ENCODE peak calls at places on chromosomes 11 and 22, in eight cellular contexts. One of them, this sample, is unnamed.

GRCh38 chr22:26766510-26767350 is 109.3 kb downstream of the MIAT start:
- DNase-seq in cardiac muscle cell: no peak
- DNase-seq in right lobe of liver: no peak
- DNase-seq in epithelial cell of esophagus: no peak
- DNase-seq in AG09309: no peak
- DNase-seq in progenitor cell of endocrine pancreas: no peak
- DNase-seq in WTC11: no peak
- DNase-seq in coronary artery: no peak
- DNase-seq in this sample: no peak

GRCh38 chr11:132220464-132220863 is 850.0 kb downstream of the NTM start:
- DNase-seq in WTC11: no peak
- DNase-seq in progenitor cell of endocrine pancreas: no peak
- DNase-seq in cardiac muscle cell: peak; percentile 35
- DNase-seq in AG09309: peak; percentile 89
- DNase-seq in coronary artery: no peak
- DNase-seq in epithelial cell of esophagus: no peak
- DNase-seq in right lobe of liver: no peak
- DNase-seq in this sample: no peak

GRCh38 chr11:104946907-104947306 is 21.5 kb downstream of the CASP4 start:
- DNase-seq in right lobe of liver: no peak
- DNase-seq in coronary artery: no peak
- DNase-seq in cardiac muscle cell: peak; percentile 64
- DNase-seq in progenitor cell of endocrine pancreas: no peak
- DNase-seq in epithelial cell of esophagus: peak; percentile 80
- DNase-seq in AG09309: no peak
- DNase-seq in WTC11: no peak
- DNase-seq in this sample: peak; percentile 8

GRCh38 chr11:2213384-2213842 is 41.8 kb upstream of the TH start:
- DNase-seq in cardiac muscle cell: no peak
- DNase-seq in AG09309: no peak
- DNase-seq in right lobe of liver: peak; percentile 51
- DNase-seq in progenitor cell of endocrine pancreas: no peak
- DNase-seq in coronary artery: peak; percentile 62
- DNase-seq in WTC11: peak; percentile 22
- DNase-seq in epithelial cell of esophagus: no peak
- DNase-seq in this sample: no peak

GRCh38 chr11:8262552-8263108 is 1.0 kb downstream of the LMO1 start:
- DNase-seq in cardiac muscle cell: peak; percentile 66
- DNase-seq in right lobe of liver: peak; percentile 55
- DNase-seq in AG09309: no peak
- DNase-seq in WTC11: peak; percentile 78
- DNase-seq in epithelial cell of esophagus: peak; percentile 61
- DNase-seq in progenitor cell of endocrine pancreas: peak; percentile 37
- DNase-seq in coronary artery: peak; percentile 71
- DNase-seq in this sample: peak; percentile 54

GRCh38 chr22:24926428-24926725 is 20.1 kb downstream of the LHFPL7 start:
- DNase-seq in epithelial cell of esophagus: no peak
- DNase-seq in progenitor cell of endocrine pancreas: no peak
- DNase-seq in right lobe of liver: no peak
- DNase-seq in cardiac muscle cell: no peak
- DNase-seq in coronary artery: no peak
- DNase-seq in AG09309: no peak
- DNase-seq in WTC11: no peak
- DNase-seq in this sample: no peak

GRCh38 chr22:30648825-30649224 is 13.2 kb downstream of the SLC35E4 start:
- DNase-seq in cardiac muscle cell: no peak
- DNase-seq in progenitor cell of endocrine pancreas: no peak
- DNase-seq in epithelial cell of esophagus: no peak
- DNase-seq in right lobe of liver: no peak
- DNase-seq in AG09309: no peak
- DNase-seq in WTC11: no peak
- DNase-seq in coronary artery: no peak
- DNase-seq in this sample: no peak

GRCh38 chr11:43756575-43756974 is 76.0 kb downstream of the HSD17B12 start:
- DNase-seq in progenitor cell of endocrine pancreas: no peak
- DNase-seq in AG09309: no peak
- DNase-seq in cardiac muscle cell: peak; percentile 41
- DNase-seq in coronary artery: no peak
- DNase-seq in right lobe of liver: no peak
- DNase-seq in WTC11: no peak
- DNase-seq in epithelial cell of esophagus: peak; percentile 31
- DNase-seq in this sample: no peak

GRCh38 chr22:26479043-26479791 is 4.4 kb downstream of the HPS4 start:
- DNase-seq in right lobe of liver: no peak
- DNase-seq in epithelial cell of esophagus: no peak
- DNase-seq in cardiac muscle cell: no peak
- DNase-seq in progenitor cell of endocrine pancreas: no peak
- DNase-seq in AG09309: no peak
- DNase-seq in WTC11: no peak
- DNase-seq in coronary artery: no peak
- DNase-seq in this sample: no peak

GRCh38 chr11:20110908-20111669 is 49.2 kb downstream of the DBX1 start:
- DNase-seq in coronary artery: no peak
- DNase-seq in AG09309: peak; percentile 95
- DNase-seq in epithelial cell of esophagus: peak; percentile 82
- DNase-seq in WTC11: peak; percentile 83
- DNase-seq in progenitor cell of endocrine pancreas: peak; percentile 52
- DNase-seq in cardiac muscle cell: peak; percentile 56
- DNase-seq in right lobe of liver: no peak
- DNase-seq in this sample: peak; percentile 45

GRCh38 chr11:123674297-123674696 is 19.9 kb upstream of the SCN3B start:
- DNase-seq in progenitor cell of endocrine pancreas: no peak
- DNase-seq in right lobe of liver: no peak
- DNase-seq in WTC11: no peak
- DNase-seq in epithelial cell of esophagus: peak; percentile 79
- DNase-seq in coronary artery: no peak
- DNase-seq in AG09309: no peak
- DNase-seq in cardiac muscle cell: no peak
- DNase-seq in this sample: no peak

GRCh38 chr11:115170133-115170815 is 333.9 kb downstream of the CADM1 start:
- DNase-seq in coronary artery: no peak
- DNase-seq in right lobe of liver: no peak
- DNase-seq in WTC11: peak; percentile 60
- DNase-seq in progenitor cell of endocrine pancreas: peak; percentile 28
- DNase-seq in AG09309: no peak
- DNase-seq in epithelial cell of esophagus: peak; percentile 30
- DNase-seq in cardiac muscle cell: peak; percentile 15
- DNase-seq in this sample: peak; percentile 50

GRCh38 chr22:17569971-17570511 is 6.7 kb downstream of the SLC25A18 start:
- DNase-seq in epithelial cell of esophagus: no peak
- DNase-seq in AG09309: no peak
- DNase-seq in coronary artery: no peak
- DNase-seq in cardiac muscle cell: peak; percentile 80
- DNase-seq in progenitor cell of endocrine pancreas: no peak
- DNase-seq in WTC11: no peak
- DNase-seq in right lobe of liver: no peak
- DNase-seq in this sample: no peak

GRCh38 chr11:75453916-75454655 is 21.1 kb upstream of the KLHL35 start:
- DNase-seq in progenitor cell of endocrine pancreas: no peak
- DNase-seq in right lobe of liver: no peak
- DNase-seq in AG09309: peak; percentile 97
- DNase-seq in cardiac muscle cell: peak; percentile 80
- DNase-seq in coronary artery: no peak
- DNase-seq in epithelial cell of esophagus: no peak
- DNase-seq in WTC11: no peak
- DNase-seq in this sample: no peak

GRCh38 chr22:31947296-31947695 is 3.0 kb downstream of the YWHAH start:
- DNase-seq in progenitor cell of endocrine pancreas: no peak
- DNase-seq in coronary artery: no peak
- DNase-seq in WTC11: no peak
- DNase-seq in cardiac muscle cell: peak; percentile 41
- DNase-seq in AG09309: no peak
- DNase-seq in right lobe of liver: no peak
- DNase-seq in epithelial cell of esophagus: peak; percentile 70
- DNase-seq in this sample: no peak

GRCh38 chr11:19628018-19628417 is 84.6 kb upstream of the NAV2 start:
- DNase-seq in epithelial cell of esophagus: peak; percentile 44
- DNase-seq in WTC11: no peak
- DNase-seq in right lobe of liver: no peak
- DNase-seq in cardiac muscle cell: peak; percentile 90
- DNase-seq in AG09309: peak; percentile 64
- DNase-seq in progenitor cell of endocrine pancreas: no peak
- DNase-seq in coronary artery: peak; percentile 95
- DNase-seq in this sample: no peak

GRCh38 chr22:26210390-26210789 is 41.1 kb downstream of the SEZ6L start:
- DNase-seq in AG09309: no peak
- DNase-seq in WTC11: no peak
- DNase-seq in progenitor cell of endocrine pancreas: no peak
- DNase-seq in cardiac muscle cell: no peak
- DNase-seq in right lobe of liver: no peak
- DNase-seq in epithelial cell of esophagus: no peak
- DNase-seq in coronary artery: no peak
- DNase-seq in this sample: no peak

GRCh38 chr11:69193151-69193550 is 37.4 kb downstream of the SMIM38 start:
- DNase-seq in progenitor cell of endocrine pancreas: no peak
- DNase-seq in AG09309: no peak
- DNase-seq in cardiac muscle cell: no peak
- DNase-seq in WTC11: no peak
- DNase-seq in right lobe of liver: no peak
- DNase-seq in coronary artery: no peak
- DNase-seq in epithelial cell of esophagus: no peak
- DNase-seq in this sample: no peak

GRCh38 chr11:69196322-69197169 is 40.8 kb downstream of the SMIM38 start:
- DNase-seq in progenitor cell of endocrine pancreas: no peak
- DNase-seq in cardiac muscle cell: no peak
- DNase-seq in coronary artery: no peak
- DNase-seq in right lobe of liver: no peak
- DNase-seq in WTC11: no peak
- DNase-seq in AG09309: no peak
- DNase-seq in epithelial cell of esophagus: no peak
- DNase-seq in this sample: no peak

GRCh38 chr11:69194956-69195355 is 39.2 kb downstream of the SMIM38 start:
- DNase-seq in epithelial cell of esophagus: no peak
- DNase-seq in right lobe of liver: no peak
- DNase-seq in cardiac muscle cell: no peak
- DNase-seq in progenitor cell of endocrine pancreas: no peak
- DNase-seq in WTC11: no peak
- DNase-seq in AG09309: no peak
- DNase-seq in coronary artery: no peak
- DNase-seq in this sample: no peak

GRCh38 chr11:69194396-69194795 is 38.7 kb downstream of the SMIM38 start:
- DNase-seq in WTC11: no peak
- DNase-seq in cardiac muscle cell: no peak
- DNase-seq in right lobe of liver: no peak
- DNase-seq in AG09309: no peak
- DNase-seq in progenitor cell of endocrine pancreas: no peak
- DNase-seq in epithelial cell of esophagus: no peak
- DNase-seq in coronary artery: no peak
- DNase-seq in this sample: no peak

GRCh38 chr11:69195819-69196218 is 40.1 kb downstream of the SMIM38 start:
- DNase-seq in progenitor cell of endocrine pancreas: no peak
- DNase-seq in cardiac muscle cell: no peak
- DNase-seq in epithelial cell of esophagus: no peak
- DNase-seq in AG09309: no peak
- DNase-seq in right lobe of liver: no peak
- DNase-seq in coronary artery: no peak
- DNase-seq in WTC11: no peak
- DNase-seq in this sample: no peak
- TF ChIP-seq CTCF in progenitor cell of endocrine pancreas: no peak
- TF ChIP-seq CTCF in cardiac muscle cell: no peak
- TF ChIP-seq CTCF in epithelial cell of esophagus: no peak
- TF ChIP-seq CTCF in AG09309: no peak
- TF ChIP-seq CTCF in right lobe of liver: no peak
- TF ChIP-seq CTCF in coronary artery: no peak
- TF ChIP-seq CTCF in WTC11: no peak
- TF ChIP-seq CTCF in this sample: no peak

DNA sequence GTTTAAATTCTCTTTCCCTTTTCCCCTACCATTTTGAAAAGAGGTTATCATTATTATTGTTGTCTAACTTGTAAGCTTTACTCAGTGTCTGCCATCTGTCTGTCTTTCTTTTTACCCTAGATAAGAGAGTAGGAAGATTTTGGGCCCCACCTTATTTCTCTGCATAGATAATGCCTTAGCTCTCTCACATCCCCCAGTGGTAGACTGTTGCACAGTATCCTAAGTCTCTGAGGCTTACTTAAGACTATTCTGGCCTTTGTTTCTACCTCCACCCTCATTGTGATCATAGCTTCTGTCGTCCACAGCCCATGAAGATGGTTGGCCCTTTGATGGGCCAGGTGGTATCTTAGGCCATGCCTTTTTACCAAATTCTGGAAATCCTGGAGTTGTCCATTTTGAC is 3.6 kb upstream of the OR51L1 start:
- DNase-seq in progenitor cell of endocrine pancreas: no peak
- DNase-seq in WTC11: no peak
- DNase-seq in coronary artery: no peak
- DNase-seq in cardiac muscle cell: peak; percentile 10
- DNase-seq in epithelial cell of esophagus: no peak
- DNase-seq in AG09309: no peak
- DNase-seq in right lobe of liver: no peak
- DNase-seq in this sample: no peak
- TF ChIP-seq CTCF in progenitor cell of endocrine pancreas: no peak
- TF ChIP-seq CTCF in WTC11: no peak
- TF ChIP-seq CTCF in coronary artery: no peak
- TF ChIP-seq CTCF in cardiac muscle cell: peak; percentile 22
- TF ChIP-seq CTCF in epithelial cell of esophagus: no peak
- TF ChIP-seq CTCF in AG09309: no peak
- TF ChIP-seq CTCF in right lobe of liver: no peak
- TF ChIP-seq CTCF in this sample: no peak

GRCh38 chr22:44668190-44668885 is 33.7 kb upstream of the PRR5 start:
- DNase-seq in epithelial cell of esophagus: no peak
- DNase-seq in WTC11: peak; percentile 70
- DNase-seq in coronary artery: no peak
- DNase-seq in cardiac muscle cell: peak; percentile 24
- DNase-seq in progenitor cell of endocrine pancreas: peak; percentile 31
- DNase-seq in right lobe of liver: no peak
- DNase-seq in AG09309: no peak
- DNase-seq in this sample: peak; percentile 61
- TF ChIP-seq CTCF in epithelial cell of esophagus: no peak
- TF ChIP-seq CTCF in WTC11: no peak
- TF ChIP-seq CTCF in coronary artery: no peak
- TF ChIP-seq CTCF in cardiac muscle cell: no peak
- TF ChIP-seq CTCF in progenitor cell of endocrine pancreas: peak; percentile 16
- TF ChIP-seq CTCF in right lobe of liver: no peak
- TF ChIP-seq CTCF in AG09309: no peak
- TF ChIP-seq CTCF in this sample: no peak

GRCh38 chr11:62974848-62975522 is 9.8 kb downstream of the SLC22A6 start:
- DNase-seq in cardiac muscle cell: peak; percentile 46
- DNase-seq in coronary artery: peak; percentile 45
- DNase-seq in AG09309: no peak
- DNase-seq in right lobe of liver: no peak
- DNase-seq in epithelial cell of esophagus: peak; percentile 14
- DNase-seq in progenitor cell of endocrine pancreas: no peak
- DNase-seq in WTC11: peak; percentile 71
- DNase-seq in this sample: peak; percentile 43
- TF ChIP-seq CTCF in cardiac muscle cell: peak; percentile 55
- TF ChIP-seq CTCF in coronary artery: no peak
- TF ChIP-seq CTCF in AG09309: peak; percentile 31
- TF ChIP-seq CTCF in right lobe of liver: peak; percentile 14
- TF ChIP-seq CTCF in epithelial cell of esophagus: peak; percentile 53
- TF ChIP-seq CTCF in progenitor cell of endocrine pancreas: peak; percentile 66
- TF ChIP-seq CTCF in WTC11: no peak
- TF ChIP-seq CTCF in this sample: no peak